ENCODE peak calls at places on chromosomes 4 and X, in ten cellular contexts. One of them, this sample, is unnamed.

GRCh38 chr4:145234086-145234694 is 53.8 kb upstream of the OTUD4 start:
- DNase-seq in NCI-H2081: peak
- DNase-seq in heart left ventricle: peak
- DNase-seq in heart right ventricle: no peak
- DNase-seq in AG20443: peak
- DNase-seq in spleen: no peak
- DNase-seq in small intestine: peak
- DNase-seq in frontal cortex: peak
- DNase-seq in pancreas: peak
- DNase-seq in C1 segment of cervical spinal cord: no peak
- DNase-seq in this sample: no peak

GRCh38 chr4:40856836-40857362 is 107.1 kb downstream of the NSUN7 start:
- DNase-seq in heart right ventricle: peak
- DNase-seq in spleen: peak
- DNase-seq in pancreas: peak
- DNase-seq in heart left ventricle: peak
- DNase-seq in small intestine: peak
- DNase-seq in frontal cortex: peak
- DNase-seq in AG20443: peak
- DNase-seq in C1 segment of cervical spinal cord: peak
- DNase-seq in NCI-H2081: peak
- DNase-seq in this sample: no peak

GRCh38 chr4:3706565-3707422 is 59.4 kb upstream of the ADRA2C start:
- DNase-seq in frontal cortex: no peak
- DNase-seq in heart right ventricle: no peak
- DNase-seq in small intestine: no peak
- DNase-seq in AG20443: no peak
- DNase-seq in C1 segment of cervical spinal cord: no peak
- DNase-seq in pancreas: no peak
- DNase-seq in heart left ventricle: no peak
- DNase-seq in spleen: peak
- DNase-seq in NCI-H2081: no peak
- DNase-seq in this sample: no peak

GRCh38 chr4:17128268-17128667 is 229.8 kb upstream of the LDB2 start:
- DNase-seq in NCI-H2081: no peak
- DNase-seq in pancreas: no peak
- DNase-seq in heart left ventricle: no peak
- DNase-seq in frontal cortex: no peak
- DNase-seq in heart right ventricle: no peak
- DNase-seq in C1 segment of cervical spinal cord: no peak
- DNase-seq in AG20443: peak
- DNase-seq in spleen: no peak
- DNase-seq in small intestine: no peak
- DNase-seq in this sample: no peak

GRCh38 chr4:142583708-142584107 is 262.4 kb downstream of the INPP4B start:
- DNase-seq in pancreas: no peak
- DNase-seq in AG20443: no peak
- DNase-seq in heart left ventricle: no peak
- DNase-seq in heart right ventricle: no peak
- DNase-seq in C1 segment of cervical spinal cord: no peak
- DNase-seq in NCI-H2081: no peak
- DNase-seq in small intestine: no peak
- DNase-seq in spleen: no peak
- DNase-seq in frontal cortex: no peak
- DNase-seq in this sample: no peak

GRCh38 chr4:13378973-13379759 is 105.0 kb downstream of the RAB28 start:
- DNase-seq in small intestine: no peak
- DNase-seq in frontal cortex: no peak
- DNase-seq in pancreas: no peak
- DNase-seq in heart left ventricle: no peak
- DNase-seq in heart right ventricle: no peak
- DNase-seq in C1 segment of cervical spinal cord: no peak
- DNase-seq in spleen: no peak
- DNase-seq in AG20443: no peak
- DNase-seq in NCI-H2081: no peak
- DNase-seq in this sample: no peak

GRCh38 chrX:111244238-111244750 is 26.0 kb downstream of the CAPN6 start:
- DNase-seq in spleen: no peak
- DNase-seq in frontal cortex: peak
- DNase-seq in pancreas: no peak
- DNase-seq in NCI-H2081: peak
- DNase-seq in small intestine: peak
- DNase-seq in AG20443: peak
- DNase-seq in heart left ventricle: no peak
- DNase-seq in C1 segment of cervical spinal cord: no peak
- DNase-seq in heart right ventricle: no peak
- DNase-seq in this sample: no peak

GRCh38 chr4:127997534-127998388 is 32.6 kb downstream of the ABHD18 start:
- DNase-seq in spleen: no peak
- DNase-seq in small intestine: no peak
- DNase-seq in C1 segment of cervical spinal cord: no peak
- DNase-seq in frontal cortex: no peak
- DNase-seq in heart right ventricle: no peak
- DNase-seq in AG20443: peak
- DNase-seq in heart left ventricle: no peak
- DNase-seq in pancreas: no peak
- DNase-seq in NCI-H2081: no peak
- DNase-seq in this sample: no peak

GRCh38 chr4:53365121-53365485 is 758 bp downstream of the SCFD2 start:
- DNase-seq in AG20443: peak
- DNase-seq in small intestine: peak
- DNase-seq in spleen: no peak
- DNase-seq in NCI-H2081: no peak
- DNase-seq in frontal cortex: no peak
- DNase-seq in pancreas: no peak
- DNase-seq in heart right ventricle: no peak
- DNase-seq in heart left ventricle: no peak
- DNase-seq in C1 segment of cervical spinal cord: no peak
- DNase-seq in this sample: no peak

GRCh38 chrX:8820910-8821527 is 19.8 kb upstream of the FAM9A start:
- DNase-seq in heart right ventricle: no peak
- DNase-seq in small intestine: no peak
- DNase-seq in pancreas: no peak
- DNase-seq in C1 segment of cervical spinal cord: no peak
- DNase-seq in AG20443: no peak
- DNase-seq in NCI-H2081: no peak
- DNase-seq in spleen: no peak
- DNase-seq in frontal cortex: no peak
- DNase-seq in heart left ventricle: no peak
- DNase-seq in this sample: no peak

GRCh38 chrX:34687095-34687494 is 30.0 kb upstream of the TMEM47 start:
- DNase-seq in small intestine: no peak
- DNase-seq in frontal cortex: no peak
- DNase-seq in NCI-H2081: no peak
- DNase-seq in heart left ventricle: no peak
- DNase-seq in spleen: no peak
- DNase-seq in AG20443: no peak
- DNase-seq in heart right ventricle: no peak
- DNase-seq in C1 segment of cervical spinal cord: no peak
- DNase-seq in pancreas: no peak
- DNase-seq in this sample: no peak

GRCh38 chr4:1277667-1278335 is 11.9 kb upstream of the MAEA start:
- DNase-seq in NCI-H2081: no peak
- DNase-seq in heart right ventricle: no peak
- DNase-seq in frontal cortex: no peak
- DNase-seq in AG20443: no peak
- DNase-seq in C1 segment of cervical spinal cord: no peak
- DNase-seq in small intestine: no peak
- DNase-seq in heart left ventricle: no peak
- DNase-seq in spleen: peak
- DNase-seq in pancreas: no peak
- DNase-seq in this sample: no peak

GRCh38 chrX:153303276-153304262 is 18.0 kb downstream of the PNMA6F start:
- DNase-seq in NCI-H2081: no peak
- DNase-seq in small intestine: no peak
- DNase-seq in spleen: peak
- DNase-seq in heart right ventricle: no peak
- DNase-seq in C1 segment of cervical spinal cord: no peak
- DNase-seq in AG20443: no peak
- DNase-seq in heart left ventricle: no peak
- DNase-seq in pancreas: no peak
- DNase-seq in frontal cortex: no peak
- DNase-seq in this sample: no peak

GRCh38 chr4:13476915-13477314 is 7.2 kb downstream of the RAB28 start:
- DNase-seq in frontal cortex: no peak
- DNase-seq in heart right ventricle: no peak
- DNase-seq in spleen: no peak
- DNase-seq in NCI-H2081: no peak
- DNase-seq in AG20443: peak
- DNase-seq in pancreas: no peak
- DNase-seq in small intestine: no peak
- DNase-seq in C1 segment of cervical spinal cord: no peak
- DNase-seq in heart left ventricle: no peak
- DNase-seq in this sample: no peak

GRCh38 chrX:71106427-71106826 is at the start of gene CXorf65:
- DNase-seq in NCI-H2081: no peak
- DNase-seq in C1 segment of cervical spinal cord: no peak
- DNase-seq in pancreas: no peak
- DNase-seq in spleen: peak
- DNase-seq in AG20443: no peak
- DNase-seq in frontal cortex: no peak
- DNase-seq in heart right ventricle: no peak
- DNase-seq in heart left ventricle: no peak
- DNase-seq in small intestine: no peak
- DNase-seq in this sample: no peak

GRCh38 chr4:88672987-88673386 is 24.6 kb downstream of the NAP1L5 start:
- DNase-seq in heart right ventricle: no peak
- DNase-seq in pancreas: no peak
- DNase-seq in frontal cortex: no peak
- DNase-seq in C1 segment of cervical spinal cord: no peak
- DNase-seq in NCI-H2081: peak
- DNase-seq in AG20443: peak
- DNase-seq in heart left ventricle: no peak
- DNase-seq in small intestine: no peak
- DNase-seq in spleen: no peak
- DNase-seq in this sample: no peak

GRCh38 chr4:39713691-39714090 is 15.8 kb downstream of the UBE2K start:
- DNase-seq in AG20443: peak
- DNase-seq in frontal cortex: no peak
- DNase-seq in spleen: no peak
- DNase-seq in pancreas: no peak
- DNase-seq in NCI-H2081: no peak
- DNase-seq in heart left ventricle: no peak
- DNase-seq in C1 segment of cervical spinal cord: no peak
- DNase-seq in heart right ventricle: no peak
- DNase-seq in small intestine: no peak
- DNase-seq in this sample: no peak